ENCODE peak calls at places on chromosomes 13 and 19, in nine cellular contexts. E is IMR-90, N is psoas muscle, U is hepatocyte, X is AG10803, Y is pancreas, P is AG09309, Z is fibroblast of lung, C is tibial nerve. M is an unnamed sample.

GRCh38 chr19:27773318-27774094 is 1439.4 kb downstream of the UQCRFS1 start:
- DNase-seq in Y (no peak), Z (no peak), E (no peak), P (no peak), U (no peak), X (no peak), N (no peak), C (no peak), M (no peak)

GRCh38 chr19:47226426-47227346 is 4.3 kb downstream of the BBC3 start:
- DNase-seq in Y (peak), C (peak), Z (peak), N (peak), E (peak), X (peak), U (peak), P (no peak), M (peak)

GRCh38 chr13:65725001-65725400 is 1505.1 kb downstream of the PCDH9 start:
- DNase-seq in U (no peak), N (no peak), P (no peak), E (peak), C (no peak), X (no peak), Y (no peak), Z (peak), M (no peak)

GRCh38 chr19:4431808-4432674 is 25.6 kb downstream of the UBXN6 start:
- DNase-seq in P (no peak), E (no peak), C (no peak), Y (no peak), N (no peak), U (no peak), Z (no peak), X (no peak), M (no peak)

GRCh38 chr19:48135411-48135810 is 24.8 kb upstream of the PLA2G4C start:
- DNase-seq in N (no peak), Y (no peak), P (no peak), X (no peak), C (no peak), Z (no peak), U (peak), E (no peak), M (no peak)

GRCh38 chr13:21542563-21542962 is 61.4 kb downstream of the MICU2 start:
- DNase-seq in C (no peak), P (no peak), Z (no peak), X (peak), N (no peak), U (no peak), Y (no peak), E (no peak), M (no peak)

GRCh38 chr19:54684537-54684936 is 21.8 kb downstream of the LILRB4 start:
- DNase-seq in E (no peak), Z (no peak), Y (no peak), C (no peak), X (no peak), U (no peak), N (no peak), P (no peak), M (no peak)

GRCh38 chr19:13099073-13099999 is 3.3 kb downstream of the LYL1 start:
- DNase-seq in X (peak), Z (no peak), U (peak), C (peak), P (no peak), E (no peak), Y (no peak), N (peak), M (peak)

GRCh38 chr19:53088091-53088490 is 15.1 kb downstream of the ZNF160 start:
- DNase-seq in Z (no peak), P (no peak), N (no peak), E (peak), Y (no peak), C (no peak), U (no peak), X (no peak), M (no peak)

GRCh38 chr19:46748325-46749109 is 2.3 kb upstream of the STRN4 start:
- DNase-seq in N (peak), E (peak), Z (peak), P (no peak), Y (no peak), X (peak), U (peak), C (peak), M (peak)

GRCh38 chr19:50257141-50257540 is 53.7 kb downstream of the MYH14 start:
- DNase-seq in N (no peak), P (no peak), E (no peak), X (no peak), Z (no peak), C (no peak), Y (no peak), U (no peak), M (no peak)

GRCh38 chr13:39415403-39415802 is 187.6 kb downstream of the LHFPL6 start:
- DNase-seq in Z (peak), C (no peak), P (no peak), E (peak), U (no peak), N (peak), X (peak), Y (peak), M (peak)

GRCh38 chr19:1058112-1058511 is 8.9 kb upstream of the ARHGAP45 start:
- DNase-seq in Z (no peak), U (no peak), Y (no peak), N (no peak), X (no peak), C (no peak), P (no peak), E (no peak), M (no peak)

GRCh38 chr19:35223856-35224505 is 4.6 kb downstream of the FAM187B start:
- DNase-seq in P (no peak), E (no peak), C (no peak), Y (no peak), N (no peak), Z (no peak), X (peak), U (no peak), M (peak)

GRCh38 chr13:67299731-67300130 is 69.6 kb upstream of the PCDH9 start:
- DNase-seq in E (peak), C (no peak), P (no peak), Y (no peak), N (no peak), X (peak), Z (peak), U (no peak), M (peak)

GRCh38 chr19:17327654-17328516 is 6.8 kb downstream of the ANO8 start:
- DNase-seq in U (peak), Y (peak), E (no peak), Z (peak), X (no peak), C (no peak), N (no peak), P (no peak), M (no peak)

GRCh38 chr19:2524840-2525723 is 49.2 kb downstream of the GADD45B start:
- DNase-seq in Z (peak), Y (no peak), X (peak), U (peak), N (peak), C (no peak), E (peak), P (no peak), M (peak)

GRCh38 chr19:57351867-57352266 is 796 bp downstream of the ZNF304 start:
- DNase-seq in Y (no peak), E (peak), U (peak), X (peak), N (no peak), Z (no peak), P (no peak), C (no peak), M (no peak)

GRCh38 chr19:39154626-39155100 is 29.1 kb downstream of the PAK4 start:
- DNase-seq in N (no peak), Y (peak), P (no peak), U (peak), X (no peak), C (no peak), Z (no peak), E (no peak), M (no peak)

GRCh38 chr13:79703772-79704171 is 222.8 kb downstream of the NDFIP2 start:
- DNase-seq in Y (no peak), U (no peak), X (no peak), N (no peak), P (no peak), C (no peak), Z (no peak), E (no peak), M (no peak)

GRCh38 chr19:11699931-11700794 is 38.6 kb downstream of the ZNF823 start:
- DNase-seq in C (peak), N (no peak), Y (no peak), Z (peak), X (peak), U (peak), E (peak), P (no peak), M (peak)

GRCh38 chr13:50840327-50840726 is 3.2 kb downstream of the DLEU7 start:
- DNase-seq in E (no peak), N (no peak), Y (no peak), P (no peak), U (no peak), Z (no peak), X (no peak), C (no peak), M (no peak)

GRCh38 chr13:76764429-76764828 is 121.8 kb downstream of the KCTD12 start:
- DNase-seq in P (no peak), C (peak), U (no peak), E (peak), Z (peak), Y (peak), X (no peak), N (peak), M (peak)

GRCh38 chr13:92225861-92226260 is 827.4 kb downstream of the GPC5 start:
- DNase-seq in P (no peak), Z (no peak), N (no peak), Y (no peak), U (no peak), X (no peak), E (no peak), C (no peak), M (no peak)

GRCh38 chr19:41808663-41809566 is 12.5 kb downstream of the CEACAM3 start:
- DNase-seq in U (no peak), N (peak), E (no peak), C (peak), P (no peak), Y (no peak), Z (no peak), X (no peak), M (no peak)

GRCh38 chr19:30719991-30720329 is 347.8 kb downstream of the ZNF536 start:
- DNase-seq in Z (peak), Y (no peak), C (peak), P (no peak), N (peak), E (no peak), X (peak), U (no peak), M (no peak)

GRCh38 chr19:45646345-45646698 is 7.1 kb upstream of the EML2 start:
- DNase-seq in E (no peak), Y (no peak), C (no peak), Z (no peak), N (no peak), P (no peak), X (no peak), U (no peak), M (peak)

GRCh38 chr19:45643024-45643926 is 4.1 kb upstream of the EML2 start:
- DNase-seq in Y (peak), P (no peak), X (peak), Z (peak), E (peak), N (peak), U (peak), C (peak), M (peak)

GRCh38 chr19:45645068-45645630 is 6.0 kb upstream of the EML2 start:
- DNase-seq in P (no peak), Y (no peak), Z (no peak), E (no peak), C (no peak), U (no peak), X (no peak), N (peak), M (no peak)

GRCh38 chr19:45645631-45646344 is 6.6 kb upstream of the EML2 start:
- DNase-seq in U (peak), E (peak), X (peak), P (no peak), Z (peak), N (peak), C (peak), Y (peak), M (peak)

DNA sequence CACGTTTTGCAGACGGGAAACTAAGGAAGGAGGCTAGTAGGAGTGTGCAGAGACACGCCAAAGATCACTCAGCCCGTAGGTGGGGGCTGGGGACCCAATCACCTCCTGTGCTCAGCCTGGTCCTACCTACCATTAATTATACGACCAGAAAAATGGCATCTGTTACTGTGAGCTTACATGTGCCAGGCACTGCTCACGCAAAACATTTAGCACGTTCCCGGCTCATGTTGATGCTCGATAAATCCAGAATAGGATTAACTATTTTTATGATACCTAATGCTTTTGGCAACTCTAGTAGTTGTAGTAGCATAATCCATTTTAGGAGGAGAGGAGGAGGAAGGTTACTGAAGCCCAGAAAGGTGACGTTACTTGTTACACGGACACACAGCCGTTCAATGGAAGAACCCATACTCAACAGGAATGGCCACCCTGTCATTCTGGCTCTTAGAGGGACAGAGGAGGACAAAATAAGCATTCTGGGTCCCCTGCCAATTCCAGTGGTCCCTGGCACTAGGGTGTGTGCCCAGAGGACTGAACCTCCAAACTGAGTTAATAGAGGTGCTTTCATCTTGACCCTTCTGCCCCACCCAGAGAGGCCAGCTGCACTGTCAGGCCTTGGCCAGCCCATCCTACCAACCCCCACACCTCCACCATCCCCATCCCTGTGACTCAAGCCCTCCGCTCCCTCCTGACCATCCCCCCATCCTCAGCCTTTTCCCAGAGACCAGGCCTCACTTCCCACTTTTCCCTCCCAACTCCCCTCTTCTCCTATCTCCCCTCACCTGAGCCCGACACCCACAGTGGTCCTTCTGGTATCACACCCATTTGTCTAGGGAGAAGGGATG is 5.0 kb upstream of the EML2 start:
- DNase-seq in C (no peak), E (no peak), Y (no peak), P (no peak), Z (no peak), N (no peak), U (no peak), X (no peak), M (no peak)
- H3K4me3 ChIP-seq in C (no peak), E (no peak), Y (no peak), P (no peak), Z (no peak), N (no peak), U (no peak), X (no peak), M (no peak)

DNA sequence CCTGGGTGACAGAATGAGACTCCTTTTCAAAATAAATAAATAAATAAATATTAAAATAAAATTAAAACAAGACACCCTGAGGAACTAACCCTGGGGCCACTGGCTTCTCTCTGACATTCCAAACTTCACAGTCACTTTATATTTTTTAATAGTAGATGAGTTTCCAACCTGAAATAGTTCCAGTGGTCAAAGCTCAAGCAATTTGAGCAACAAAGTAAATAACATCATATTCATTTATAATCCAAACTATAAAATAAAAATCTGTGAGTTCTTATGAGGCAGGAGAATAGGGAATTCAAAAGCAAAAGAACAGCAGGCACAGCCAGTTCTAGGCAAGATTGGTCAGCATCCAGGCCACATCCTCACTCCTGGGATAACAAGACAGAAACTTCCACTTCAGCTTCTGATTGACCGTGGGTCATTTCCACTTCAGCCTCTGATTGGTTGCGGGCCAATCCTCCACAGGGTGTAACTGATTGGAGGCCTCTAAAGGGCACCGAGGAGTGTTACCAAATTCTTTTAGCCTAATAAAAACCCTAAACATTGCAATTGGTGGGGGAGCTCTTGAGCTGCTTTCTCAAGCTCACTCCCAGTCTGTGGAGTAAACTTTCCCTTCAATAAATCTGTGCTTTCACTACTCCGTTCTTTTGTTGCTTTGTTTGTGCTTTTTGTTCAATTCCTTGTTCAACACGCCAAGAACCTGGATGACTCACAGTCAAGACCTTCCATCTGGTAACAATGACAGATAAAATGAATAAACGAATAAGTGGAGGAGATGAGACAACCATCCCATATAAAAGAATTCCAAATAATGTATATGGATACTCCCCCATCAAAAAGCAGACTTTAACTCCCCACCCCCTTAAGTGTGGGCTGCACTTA is 42.5 kb upstream of the AMER2 start:
- DNase-seq in P (peak), Z (peak), U (no peak), X (peak), N (peak), Y (no peak), C (peak), E (peak), M (peak)
- TF ChIP-seq CTCF in P (peak), Z (peak), U (no peak), X (peak), N (no peak), Y (no peak), C (no peak), E (no peak), M (no peak)

GRCh38 chr19:7872306-7873204 is 1.6 kb downstream of the PRR36 start:
- DNase-seq in N (no peak), Z (no peak), E (no peak), Y (no peak), U (peak), P (no peak), X (no peak), C (no peak), M (no peak)

GRCh38 chr19:7871280-7871529 is 3.0 kb downstream of the PRR36 start:
- DNase-seq in X (no peak), E (no peak), Z (no peak), Y (no peak), C (no peak), P (no peak), U (no peak), N (no peak), M (no peak)

GRCh38 chr19:7870571-7871279 is 3.5 kb downstream of the PRR36 start:
- DNase-seq in Z (peak), E (no peak), P (no peak), X (no peak), N (peak), Y (peak), C (no peak), U (peak), M (peak)

GRCh38 chr19:7869910-7870511 is 4.2 kb downstream of the PRR36 start:
- DNase-seq in C (no peak), P (no peak), X (no peak), Y (peak), U (no peak), N (peak), Z (no peak), E (peak), M (no peak)

GRCh38 chr19:7871530-7872305 is 2.5 kb downstream of the PRR36 start:
- DNase-seq in Z (peak), U (peak), N (peak), P (peak), X (peak), C (peak), Y (peak), E (peak), M (peak)
- H3K4me3 ChIP-seq in Z (peak), U (no peak), N (no peak), P (peak), X (peak), C (no peak), Y (no peak), E (peak), M (peak)

DNA sequence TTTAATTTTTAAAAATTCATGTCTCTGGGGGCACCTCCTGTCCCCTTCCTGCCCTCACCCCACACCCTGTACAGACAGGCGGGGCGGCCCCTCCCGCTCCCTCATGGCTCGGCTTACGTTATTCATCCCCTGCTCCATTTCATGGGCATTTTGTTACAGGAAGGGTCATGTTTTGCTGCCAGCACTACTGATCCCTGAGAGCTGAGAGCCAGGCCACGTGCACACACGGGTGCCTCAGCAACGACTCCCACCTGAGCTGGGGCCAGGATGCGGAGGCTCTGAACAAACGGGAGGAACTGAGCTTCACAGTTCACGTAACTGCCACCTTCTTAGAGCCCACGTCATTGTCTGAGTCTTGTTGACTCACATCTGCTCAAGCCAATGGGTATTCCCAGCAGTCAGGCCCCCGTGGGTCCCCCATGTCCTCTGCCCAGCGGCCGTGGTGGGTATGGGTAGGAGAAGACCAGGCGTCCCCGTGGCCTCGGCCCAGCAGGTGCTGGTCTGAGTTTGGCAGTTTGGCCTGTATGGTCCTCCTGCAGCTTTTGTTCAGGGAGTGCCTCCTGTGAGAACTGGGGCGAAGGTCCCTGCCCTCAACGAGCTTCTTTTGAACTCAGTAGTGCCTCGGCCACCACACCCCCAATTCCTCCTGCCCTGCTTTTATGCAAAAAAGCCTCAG is 16.4 kb upstream of the TMEM255B start:
- DNase-seq in Y (no peak), P (no peak), E (no peak), X (no peak), C (no peak), Z (no peak), U (no peak), N (no peak), M (no peak)
- TF ChIP-seq CTCF in Y (no peak), P (no peak), E (no peak), X (no peak), C (no peak), Z (no peak), U (no peak), N (no peak), M (no peak)

DNA sequence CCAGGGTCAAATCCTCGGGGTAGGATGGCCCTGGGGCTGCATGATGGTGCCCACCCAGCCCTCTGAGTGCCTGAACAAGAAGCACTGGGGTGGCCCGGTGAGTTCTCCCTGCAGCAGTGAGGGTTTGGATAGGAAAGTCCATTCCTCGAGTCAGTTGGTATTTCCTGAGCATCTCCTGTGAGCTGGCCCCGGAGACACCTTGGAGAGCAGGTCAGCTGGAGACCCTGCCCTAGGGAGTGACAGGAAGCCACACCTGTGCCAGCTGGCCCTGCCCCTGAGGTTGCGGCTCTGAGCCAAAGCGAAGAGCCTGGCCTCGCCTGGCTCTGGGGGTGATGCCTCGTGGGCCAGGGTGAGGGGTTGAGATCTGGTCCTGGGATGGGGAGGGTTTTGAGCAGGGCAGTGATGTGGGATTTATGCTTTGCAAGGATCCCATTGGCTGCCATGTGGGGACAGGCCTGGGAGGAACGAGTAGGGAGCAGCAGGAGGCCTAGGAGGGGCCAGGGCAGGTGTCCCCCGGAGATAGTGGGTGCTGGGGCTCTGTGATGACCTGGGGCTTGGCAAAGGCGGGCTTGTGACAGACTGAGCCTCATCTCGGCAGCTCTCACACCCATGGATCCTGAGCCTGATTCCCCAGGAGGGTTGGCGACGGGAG is 16.0 kb downstream of the CRTC1 start:
- DNase-seq in E (no peak), P (no peak), Y (no peak), C (no peak), X (no peak), U (no peak), Z (no peak), N (no peak), M (no peak)
- H3K4me3 ChIP-seq in E (no peak), P (no peak), Y (no peak), C (no peak), X (no peak), U (no peak), Z (no peak), N (no peak), M (no peak)

M was measured in foreskin fibroblast.